ENCODE peak calls at places on chromosomes 11 and 22, in eight cellular contexts. One of them, this sample, is unnamed.

GRCh38 chr22:40955516-40955915 is 4.3 kb downstream of the RBX1 start:
- DNase-seq in tibial nerve: no peak
- DNase-seq in esophagus squamous epithelium: no peak
- DNase-seq in NCI-H1417: no peak
- DNase-seq in kidney glomerular epithelial cell: no peak
- DNase-seq in heart right ventricle: no peak
- DNase-seq in stimulated activated CD8-positive, alpha-beta memory T cell treated with anti-CD3 and anti-CD28 coated beads, Interleukin-2, amount 100 ng/mL, for 1 hour: no peak
- DNase-seq in Calu3: no peak
- DNase-seq in this sample: no peak

GRCh38 chr11:69123593-69124545 is 31.9 kb upstream of the SMIM38 start:
- DNase-seq in Calu3: peak; percentile 53
- DNase-seq in esophagus squamous epithelium: no peak
- DNase-seq in NCI-H1417: no peak
- DNase-seq in kidney glomerular epithelial cell: no peak
- DNase-seq in tibial nerve: no peak
- DNase-seq in heart right ventricle: no peak
- DNase-seq in stimulated activated CD8-positive, alpha-beta memory T cell treated with anti-CD3 and anti-CD28 coated beads, Interleukin-2, amount 100 ng/mL, for 1 hour: no peak
- DNase-seq in this sample: no peak

GRCh38 chr11:94924074-94925031 is 49.0 kb downstream of the CWC15 start:
- DNase-seq in tibial nerve: no peak
- DNase-seq in kidney glomerular epithelial cell: no peak
- DNase-seq in esophagus squamous epithelium: no peak
- DNase-seq in NCI-H1417: no peak
- DNase-seq in heart right ventricle: no peak
- DNase-seq in stimulated activated CD8-positive, alpha-beta memory T cell treated with anti-CD3 and anti-CD28 coated beads, Interleukin-2, amount 100 ng/mL, for 1 hour: no peak
- DNase-seq in Calu3: no peak
- DNase-seq in this sample: no peak

GRCh38 chr11:126680109-126680508 is 320.5 kb downstream of the KIRREL3 start:
- DNase-seq in Calu3: no peak
- DNase-seq in heart right ventricle: no peak
- DNase-seq in kidney glomerular epithelial cell: no peak
- DNase-seq in stimulated activated CD8-positive, alpha-beta memory T cell treated with anti-CD3 and anti-CD28 coated beads, Interleukin-2, amount 100 ng/mL, for 1 hour: no peak
- DNase-seq in esophagus squamous epithelium: no peak
- DNase-seq in NCI-H1417: peak; percentile 11
- DNase-seq in tibial nerve: no peak
- DNase-seq in this sample: no peak

GRCh38 chr11:14358729-14359439 is at the start of gene RRAS2:
- DNase-seq in tibial nerve: peak; percentile 52
- DNase-seq in kidney glomerular epithelial cell: peak; percentile 50
- DNase-seq in esophagus squamous epithelium: no peak
- DNase-seq in Calu3: peak; percentile 81
- DNase-seq in stimulated activated CD8-positive, alpha-beta memory T cell treated with anti-CD3 and anti-CD28 coated beads, Interleukin-2, amount 100 ng/mL, for 1 hour: peak; percentile 49
- DNase-seq in heart right ventricle: peak; percentile 71
- DNase-seq in NCI-H1417: peak; percentile 79
- DNase-seq in this sample: peak; percentile 70

GRCh38 chr11:14669499-14669898 is 25.9 kb downstream of the PDE3B start:
- DNase-seq in esophagus squamous epithelium: no peak
- DNase-seq in stimulated activated CD8-positive, alpha-beta memory T cell treated with anti-CD3 and anti-CD28 coated beads, Interleukin-2, amount 100 ng/mL, for 1 hour: no peak
- DNase-seq in Calu3: no peak
- DNase-seq in kidney glomerular epithelial cell: no peak
- DNase-seq in NCI-H1417: no peak
- DNase-seq in tibial nerve: no peak
- DNase-seq in heart right ventricle: no peak
- DNase-seq in this sample: no peak

GRCh38 chr11:124761301-124762021 is 629 bp downstream of the ESAM start:
- DNase-seq in stimulated activated CD8-positive, alpha-beta memory T cell treated with anti-CD3 and anti-CD28 coated beads, Interleukin-2, amount 100 ng/mL, for 1 hour: no peak
- DNase-seq in tibial nerve: no peak
- DNase-seq in heart right ventricle: peak; percentile 81
- DNase-seq in kidney glomerular epithelial cell: no peak
- DNase-seq in Calu3: no peak
- DNase-seq in NCI-H1417: no peak
- DNase-seq in esophagus squamous epithelium: no peak
- DNase-seq in this sample: no peak

GRCh38 chr22:27602390-27602789 is 199.2 kb downstream of the MN1 start:
- DNase-seq in heart right ventricle: no peak
- DNase-seq in kidney glomerular epithelial cell: no peak
- DNase-seq in NCI-H1417: no peak
- DNase-seq in Calu3: no peak
- DNase-seq in tibial nerve: no peak
- DNase-seq in esophagus squamous epithelium: no peak
- DNase-seq in stimulated activated CD8-positive, alpha-beta memory T cell treated with anti-CD3 and anti-CD28 coated beads, Interleukin-2, amount 100 ng/mL, for 1 hour: no peak
- DNase-seq in this sample: no peak

GRCh38 chr11:17343907-17344306 is 7.7 kb upstream of the NCR3LG1 start:
- DNase-seq in tibial nerve: no peak
- DNase-seq in heart right ventricle: no peak
- DNase-seq in Calu3: no peak
- DNase-seq in kidney glomerular epithelial cell: peak; percentile 21
- DNase-seq in esophagus squamous epithelium: no peak
- DNase-seq in stimulated activated CD8-positive, alpha-beta memory T cell treated with anti-CD3 and anti-CD28 coated beads, Interleukin-2, amount 100 ng/mL, for 1 hour: no peak
- DNase-seq in NCI-H1417: no peak
- DNase-seq in this sample: peak; percentile 10

GRCh38 chr22:29780781-29781676 is 13.9 kb downstream of the UQCR10 start:
- DNase-seq in heart right ventricle: no peak
- DNase-seq in esophagus squamous epithelium: no peak
- DNase-seq in kidney glomerular epithelial cell: peak; percentile 94
- DNase-seq in stimulated activated CD8-positive, alpha-beta memory T cell treated with anti-CD3 and anti-CD28 coated beads, Interleukin-2, amount 100 ng/mL, for 1 hour: no peak
- DNase-seq in NCI-H1417: no peak
- DNase-seq in tibial nerve: no peak
- DNase-seq in Calu3: peak; percentile 44
- DNase-seq in this sample: no peak

GRCh38 chr11:91932151-91932821 is 292.3 kb upstream of the FAT3 start:
- DNase-seq in Calu3: no peak
- DNase-seq in stimulated activated CD8-positive, alpha-beta memory T cell treated with anti-CD3 and anti-CD28 coated beads, Interleukin-2, amount 100 ng/mL, for 1 hour: no peak
- DNase-seq in tibial nerve: no peak
- DNase-seq in NCI-H1417: no peak
- DNase-seq in esophagus squamous epithelium: no peak
- DNase-seq in heart right ventricle: no peak
- DNase-seq in kidney glomerular epithelial cell: peak; percentile 83
- DNase-seq in this sample: no peak

GRCh38 chr22:24893341-24894070 is 53.0 kb downstream of the LHFPL7 start:
- DNase-seq in esophagus squamous epithelium: no peak
- DNase-seq in kidney glomerular epithelial cell: no peak
- DNase-seq in NCI-H1417: no peak
- DNase-seq in tibial nerve: no peak
- DNase-seq in heart right ventricle: no peak
- DNase-seq in stimulated activated CD8-positive, alpha-beta memory T cell treated with anti-CD3 and anti-CD28 coated beads, Interleukin-2, amount 100 ng/mL, for 1 hour: no peak
- DNase-seq in Calu3: no peak
- DNase-seq in this sample: no peak

GRCh38 chr11:46343520-46343919 is 3.7 kb upstream of the DGKZ start:
- DNase-seq in Calu3: no peak
- DNase-seq in heart right ventricle: no peak
- DNase-seq in kidney glomerular epithelial cell: no peak
- DNase-seq in stimulated activated CD8-positive, alpha-beta memory T cell treated with anti-CD3 and anti-CD28 coated beads, Interleukin-2, amount 100 ng/mL, for 1 hour: no peak
- DNase-seq in esophagus squamous epithelium: no peak
- DNase-seq in NCI-H1417: no peak
- DNase-seq in tibial nerve: no peak
- DNase-seq in this sample: no peak

This sample was measured in A549.